ENCODE peak calls at places on chromosomes 13 and 19, in five cellular contexts. One of them, this sample, is unnamed. For H4K20me1, the result is how much of the 10 kb centered on the place peaks cover.

GRCh38 chr13:68697551-68697950 is 1410.1 kb upstream of the ATXN8OS start:
- DNase-seq in hepatocyte: peak
- DNase-seq in neural progenitor cell: no peak
- DNase-seq in HCT116: no peak
- DNase-seq in H1: no peak
- DNase-seq in this sample: no peak

GRCh38 chr13:64428196-64428595 is 2801.9 kb downstream of the PCDH9 start:
- DNase-seq in H1: no peak
- DNase-seq in neural progenitor cell: peak
- DNase-seq in HCT116: no peak
- DNase-seq in hepatocyte: no peak
- DNase-seq in this sample: no peak

GRCh38 chr13:92136449-92137180 is 738.2 kb downstream of the GPC5 start:
- DNase-seq in hepatocyte: no peak
- DNase-seq in neural progenitor cell: no peak
- DNase-seq in H1: no peak
- DNase-seq in HCT116: no peak
- DNase-seq in this sample: no peak

GRCh38 chr13:40777166-40777956 is 6.4 kb upstream of the MRPS31 start:
- DNase-seq in hepatocyte: peak
- DNase-seq in H1: no peak
- DNase-seq in neural progenitor cell: peak
- DNase-seq in HCT116: peak
- DNase-seq in this sample: peak

GRCh38 chr19:51131780-51132680 is 7.3 kb downstream of the SIGLEC9 start:
- DNase-seq in neural progenitor cell: peak
- DNase-seq in hepatocyte: peak
- DNase-seq in H1: no peak
- DNase-seq in HCT116: peak
- DNase-seq in this sample: no peak

GRCh38 chr13:106867249-106867648 is 299.3 kb upstream of the ARGLU1 start:
- DNase-seq in hepatocyte: peak
- DNase-seq in HCT116: no peak
- DNase-seq in neural progenitor cell: peak
- DNase-seq in H1: no peak
- DNase-seq in this sample: peak

GRCh38 chr13:78806457-78806856 is 147.5 kb upstream of the OBI1 start:
- DNase-seq in neural progenitor cell: peak
- DNase-seq in hepatocyte: no peak
- DNase-seq in H1: no peak
- DNase-seq in HCT116: no peak
- DNase-seq in this sample: no peak

GRCh38 chr13:98216135-98216565 is 39.1 kb upstream of the RNF113B start:
- DNase-seq in H1: no peak
- DNase-seq in hepatocyte: no peak
- DNase-seq in neural progenitor cell: no peak
- DNase-seq in HCT116: peak
- DNase-seq in this sample: peak

GRCh38 chr13:32019612-32020233 is 11.9 kb upstream of the FRY start:
- DNase-seq in HCT116: peak
- DNase-seq in neural progenitor cell: peak
- DNase-seq in H1: no peak
- DNase-seq in hepatocyte: peak
- DNase-seq in this sample: peak

GRCh38 chr19:21149877-21150276 is 8.0 kb downstream of the ZNF431 start:
- DNase-seq in neural progenitor cell: no peak
- DNase-seq in H1: no peak
- DNase-seq in hepatocyte: no peak
- DNase-seq in HCT116: no peak
- DNase-seq in this sample: no peak

GRCh38 chr13:32233062-32233461 is 82.1 kb downstream of the ZAR1L start:
- DNase-seq in H1: no peak
- DNase-seq in HCT116: no peak
- DNase-seq in neural progenitor cell: no peak
- DNase-seq in hepatocyte: no peak
- DNase-seq in this sample: no peak

GRCh38 chr19:29294343-29294811 is 81.4 kb upstream of the UQCRFS1 start:
- DNase-seq in HCT116: no peak
- DNase-seq in neural progenitor cell: no peak
- DNase-seq in H1: no peak
- DNase-seq in hepatocyte: no peak
- DNase-seq in this sample: no peak

GRCh38 chr13:82933986-82934385 is 948.3 kb downstream of the SLITRK1 start:
- DNase-seq in HCT116: no peak
- DNase-seq in hepatocyte: no peak
- DNase-seq in neural progenitor cell: no peak
- DNase-seq in H1: no peak
- DNase-seq in this sample: no peak

GRCh38 chr13:113115363-113116205 is 7.0 kb upstream of the F10 start:
- DNase-seq in hepatocyte: no peak
- DNase-seq in HCT116: no peak
- DNase-seq in H1: no peak
- DNase-seq in neural progenitor cell: no peak
- DNase-seq in this sample: no peak

GRCh38 chr19:38266070-38266469 is 1.7 kb downstream of the SPINT2 start:
- DNase-seq in HCT116: no peak
- DNase-seq in neural progenitor cell: no peak
- DNase-seq in hepatocyte: no peak
- DNase-seq in H1: no peak
- DNase-seq in this sample: peak

GRCh38 chr13:42474954-42475353 is 99.0 kb upstream of the TNFSF11 start:
- DNase-seq in HCT116: no peak
- DNase-seq in hepatocyte: no peak
- DNase-seq in H1: no peak
- DNase-seq in neural progenitor cell: no peak
- DNase-seq in this sample: no peak

GRCh38 chr13:97986841-97987240 is 33.4 kb downstream of the IPO5 start:
- DNase-seq in hepatocyte: no peak
- DNase-seq in H1: no peak
- DNase-seq in HCT116: no peak
- DNase-seq in neural progenitor cell: no peak
- DNase-seq in this sample: no peak

GRCh38 chr13:49711218-49711863 is 20.1 kb upstream of the EBPL start:
- DNase-seq in neural progenitor cell: no peak
- DNase-seq in hepatocyte: peak
- DNase-seq in HCT116: no peak
- DNase-seq in H1: no peak
- DNase-seq in this sample: peak

GRCh38 chr19:30635026-30635985 is 263.1 kb downstream of the ZNF536 start:
- DNase-seq in neural progenitor cell: no peak
- DNase-seq in H1: no peak
- DNase-seq in hepatocyte: no peak
- DNase-seq in HCT116: no peak
- DNase-seq in this sample: no peak

GRCh38 chr19:56764296-56764695 is 76.2 kb downstream of the PEG3 start:
- DNase-seq in hepatocyte: no peak
- DNase-seq in HCT116: no peak
- DNase-seq in H1: no peak
- DNase-seq in neural progenitor cell: no peak
- DNase-seq in this sample: no peak

GRCh38 chr13:32443111-32443510 is 15.2 kb upstream of the N4BP2L1 start:
- DNase-seq in neural progenitor cell: no peak
- DNase-seq in H1: no peak
- DNase-seq in HCT116: peak
- DNase-seq in hepatocyte: peak
- DNase-seq in this sample: no peak

GRCh38 chr13:56735537-56735942 is 405.2 kb upstream of the PRR20A start:
- DNase-seq in hepatocyte: no peak
- DNase-seq in H1: no peak
- DNase-seq in neural progenitor cell: peak
- DNase-seq in HCT116: no peak
- DNase-seq in this sample: no peak

GRCh38 chr19:28884786-28885476 is 328.0 kb downstream of the UQCRFS1 start:
- DNase-seq in H1: no peak
- DNase-seq in hepatocyte: no peak
- DNase-seq in HCT116: no peak
- DNase-seq in neural progenitor cell: no peak
- DNase-seq in this sample: no peak

GRCh38 chr19:10871711-10872550 is 578 bp downstream of the CARM1 start:
- DNase-seq in H1: no peak
- DNase-seq in hepatocyte: peak
- DNase-seq in HCT116: no peak
- DNase-seq in neural progenitor cell: peak
- DNase-seq in this sample: peak

GRCh38 chr19:31530781-31531180 is 181.5 kb upstream of the TSHZ3 start:
- DNase-seq in neural progenitor cell: no peak
- DNase-seq in HCT116: no peak
- DNase-seq in hepatocyte: no peak
- DNase-seq in H1: no peak
- DNase-seq in this sample: no peak

GRCh38 chr13:98267080-98267912 is 90.2 kb upstream of the RNF113B start:
- DNase-seq in H1: no peak
- DNase-seq in HCT116: no peak
- DNase-seq in neural progenitor cell: no peak
- DNase-seq in hepatocyte: peak
- DNase-seq in this sample: peak

GRCh38 chr13:50125306-50125555 is 110.0 kb downstream of the KCNRG start:
- DNase-seq in HCT116: no peak
- DNase-seq in neural progenitor cell: no peak
- DNase-seq in hepatocyte: no peak
- DNase-seq in H1: no peak
- DNase-seq in this sample: no peak

GRCh38 chr13:31887311-31887710 is 144.3 kb upstream of the FRY start:
- DNase-seq in H1: no peak
- DNase-seq in neural progenitor cell: no peak
- DNase-seq in HCT116: no peak
- DNase-seq in hepatocyte: no peak
- DNase-seq in this sample: no peak

GRCh38 chr13:100530645-100531044 is 57.9 kb downstream of the GGACT start:
- DNase-seq in HCT116: no peak
- DNase-seq in H1: no peak
- DNase-seq in neural progenitor cell: no peak
- DNase-seq in hepatocyte: no peak
- DNase-seq in this sample: no peak

GRCh38 chr13:39855236-39855635 is 199.8 kb downstream of the COG6 start:
- DNase-seq in hepatocyte: no peak
- DNase-seq in HCT116: no peak
- DNase-seq in neural progenitor cell: no peak
- DNase-seq in H1: no peak
- DNase-seq in this sample: no peak

GRCh38 chr19:5051619-5052018 is 82.7 kb downstream of the KDM4B start:
- DNase-seq in H1: no peak
- DNase-seq in HCT116: no peak
- DNase-seq in hepatocyte: no peak
- DNase-seq in neural progenitor cell: no peak
- DNase-seq in this sample: no peak
- H4K20me1 ChIP-seq in H1: under half
- H4K20me1 ChIP-seq in HCT116: under half
- H4K20me1 ChIP-seq in hepatocyte: under half
- H4K20me1 ChIP-seq in neural progenitor cell: under half
- H4K20me1 ChIP-seq in this sample: under half

GRCh38 chr19:7757358-7757757 is 5.7 kb upstream of the CLEC4M start:
- DNase-seq in HCT116: no peak
- DNase-seq in neural progenitor cell: no peak
- DNase-seq in H1: no peak
- DNase-seq in hepatocyte: no peak
- DNase-seq in this sample: no peak
- H4K20me1 ChIP-seq in HCT116: under half
- H4K20me1 ChIP-seq in neural progenitor cell: under half
- H4K20me1 ChIP-seq in H1: under half
- H4K20me1 ChIP-seq in hepatocyte: under half
- H4K20me1 ChIP-seq in this sample: under half

GRCh38 chr19:1845642-1846041 is 2.6 kb downstream of the REXO1 start:
- DNase-seq in H1: no peak
- DNase-seq in neural progenitor cell: no peak
- DNase-seq in hepatocyte: no peak
- DNase-seq in HCT116: no peak
- DNase-seq in this sample: no peak
- H4K20me1 ChIP-seq in H1: under half
- H4K20me1 ChIP-seq in neural progenitor cell: half or more
- H4K20me1 ChIP-seq in hepatocyte: half or more
- H4K20me1 ChIP-seq in HCT116: under half
- H4K20me1 ChIP-seq in this sample: under half

GRCh38 chr13:26021516-26021915 is 30.3 kb downstream of the SHISA2 start:
- DNase-seq in hepatocyte: no peak
- DNase-seq in HCT116: no peak
- DNase-seq in H1: no peak
- DNase-seq in neural progenitor cell: no peak
- DNase-seq in this sample: peak
- H4K20me1 ChIP-seq in hepatocyte: under half
- H4K20me1 ChIP-seq in HCT116: under half
- H4K20me1 ChIP-seq in H1: under half
- H4K20me1 ChIP-seq in neural progenitor cell: under half
- H4K20me1 ChIP-seq in this sample: under half

GRCh38 chr19:1431759-1432506 is 6.3 kb upstream of the RPS15 start:
- DNase-seq in H1: no peak
- DNase-seq in neural progenitor cell: no peak
- DNase-seq in HCT116: no peak
- DNase-seq in hepatocyte: no peak
- DNase-seq in this sample: no peak
- H4K20me1 ChIP-seq in H1: under half
- H4K20me1 ChIP-seq in neural progenitor cell: half or more
- H4K20me1 ChIP-seq in HCT116: under half
- H4K20me1 ChIP-seq in hepatocyte: under half
- H4K20me1 ChIP-seq in this sample: under half

DNA sequence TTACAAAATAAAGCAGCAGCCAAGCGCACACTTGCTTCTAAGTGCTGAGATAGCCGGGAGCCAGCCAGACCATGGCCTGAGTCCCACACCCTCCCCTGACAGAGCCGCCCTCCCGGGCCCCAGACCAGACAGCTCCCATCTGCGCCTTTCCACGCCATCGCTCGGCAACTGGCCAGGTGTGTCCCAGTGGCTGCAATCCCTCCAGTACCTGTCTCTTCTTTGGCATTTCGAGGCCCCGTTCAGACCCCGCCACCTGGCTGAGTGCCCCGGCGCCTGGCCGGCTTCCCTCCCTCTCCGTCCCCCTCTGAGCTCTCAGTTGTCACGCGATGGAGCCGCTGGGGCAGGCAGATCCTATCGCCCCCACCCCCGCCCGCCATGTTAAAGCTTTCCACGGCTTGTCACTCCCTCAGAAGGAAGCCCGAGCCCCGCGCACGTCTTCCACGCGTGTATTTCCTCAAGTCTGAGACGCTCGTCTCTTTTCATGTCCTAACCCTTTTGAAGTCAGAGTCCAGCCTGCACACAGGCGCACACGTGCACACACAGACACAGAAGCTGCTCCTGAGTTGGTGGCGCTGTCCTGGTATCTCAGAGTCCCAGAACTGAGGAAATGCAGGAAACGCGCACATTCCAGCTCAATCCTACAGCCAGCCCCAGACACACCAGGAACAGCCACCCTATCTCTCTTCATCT is 7.9 kb downstream of the MLLT1 start:
- DNase-seq in H1: no peak
- DNase-seq in hepatocyte: peak
- DNase-seq in HCT116: no peak
- DNase-seq in neural progenitor cell: peak
- DNase-seq in this sample: no peak
- H4K20me1 ChIP-seq in H1: under half
- H4K20me1 ChIP-seq in hepatocyte: half or more
- H4K20me1 ChIP-seq in HCT116: under half
- H4K20me1 ChIP-seq in neural progenitor cell: half or more
- H4K20me1 ChIP-seq in this sample: under half

GRCh38 chr19:4365341-4365740 is 22.0 kb downstream of the MPND start:
- DNase-seq in H1: no peak
- DNase-seq in HCT116: no peak
- DNase-seq in neural progenitor cell: no peak
- DNase-seq in hepatocyte: no peak
- DNase-seq in this sample: no peak
- H4K20me1 ChIP-seq in H1: under half
- H4K20me1 ChIP-seq in HCT116: under half
- H4K20me1 ChIP-seq in neural progenitor cell: half or more
- H4K20me1 ChIP-seq in hepatocyte: under half
- H4K20me1 ChIP-seq in this sample: under half